ENCODE peak calls at places on chromosomes 4 and X, in six cellular contexts. One of them, this sample, is unnamed.

GRCh38 chrX:130172127-130172834 is 519 bp downstream of the RAB33A start:
- DNase-seq in GM12878: no peak
- DNase-seq in K562: no peak
- DNase-seq in H1: peak; percentile 47
- DNase-seq in NT2/D1: no peak
- DNase-seq in HepG2: no peak
- DNase-seq in this sample: no peak

GRCh38 chr4:74114234-74114633 is 15.2 kb upstream of the CXCL2 start:
- DNase-seq in GM12878: no peak
- DNase-seq in K562: no peak
- DNase-seq in H1: no peak
- DNase-seq in NT2/D1: no peak
- DNase-seq in HepG2: no peak
- DNase-seq in this sample: no peak

GRCh38 chr4:149796381-149796780 is 19.3 kb downstream of the IQCM start:
- DNase-seq in GM12878: no peak
- DNase-seq in K562: no peak
- DNase-seq in H1: no peak
- DNase-seq in NT2/D1: no peak
- DNase-seq in HepG2: no peak
- DNase-seq in this sample: no peak

GRCh38 chr4:99033956-99034355 is 38.4 kb downstream of the METAP1 start:
- DNase-seq in GM12878: no peak
- DNase-seq in K562: no peak
- DNase-seq in H1: no peak
- DNase-seq in NT2/D1: no peak
- DNase-seq in HepG2: no peak
- DNase-seq in this sample: no peak

GRCh38 chr4:2700031-2700430 is 56.1 kb downstream of the TNIP2 start:
- DNase-seq in GM12878: no peak
- DNase-seq in K562: no peak
- DNase-seq in H1: no peak
- DNase-seq in NT2/D1: no peak
- DNase-seq in HepG2: no peak
- DNase-seq in this sample: no peak

GRCh38 chr4:137420901-137421384 is 111.4 kb downstream of the PCDH18 start:
- DNase-seq in GM12878: no peak
- DNase-seq in K562: no peak
- DNase-seq in H1: no peak
- DNase-seq in NT2/D1: no peak
- DNase-seq in HepG2: no peak
- DNase-seq in this sample: no peak

GRCh38 chr4:7139167-7139979 is 53.0 kb upstream of the SORCS2 start:
- DNase-seq in GM12878: no peak
- DNase-seq in K562: no peak
- DNase-seq in H1: no peak
- DNase-seq in NT2/D1: no peak
- DNase-seq in HepG2: no peak
- DNase-seq in this sample: no peak

GRCh38 chrX:74325130-74326059 is 21.4 kb downstream of the ZCCHC13 start:
- DNase-seq in GM12878: no peak
- DNase-seq in K562: peak; percentile 18
- DNase-seq in H1: peak; percentile 57
- DNase-seq in NT2/D1: peak; percentile 92
- DNase-seq in HepG2: no peak
- DNase-seq in this sample: no peak

GRCh38 chr4:21848001-21848400 is 100.6 kb downstream of the KCNIP4 start:
- DNase-seq in GM12878: no peak
- DNase-seq in K562: no peak
- DNase-seq in H1: no peak
- DNase-seq in NT2/D1: no peak
- DNase-seq in HepG2: no peak
- DNase-seq in this sample: no peak

GRCh38 chr4:124464836-124465235 is 247.7 kb downstream of the ANKRD50 start:
- DNase-seq in GM12878: no peak
- DNase-seq in K562: no peak
- DNase-seq in H1: no peak
- DNase-seq in NT2/D1: no peak
- DNase-seq in HepG2: no peak
- DNase-seq in this sample: no peak

GRCh38 chr4:40827774-40828173 is 78.0 kb downstream of the NSUN7 start:
- DNase-seq in GM12878: no peak
- DNase-seq in K562: no peak
- DNase-seq in H1: no peak
- DNase-seq in NT2/D1: no peak
- DNase-seq in HepG2: no peak
- DNase-seq in this sample: no peak

GRCh38 chr4:76571274-76571673 is 136.2 kb downstream of the SHROOM3 start:
- DNase-seq in GM12878: no peak
- DNase-seq in K562: no peak
- DNase-seq in H1: no peak
- DNase-seq in NT2/D1: no peak
- DNase-seq in HepG2: peak; percentile 70
- DNase-seq in this sample: no peak

GRCh38 chr4:71338846-71339593 is at the start of gene SLC4A4:
- DNase-seq in GM12878: peak; percentile 70
- DNase-seq in K562: peak; percentile 9
- DNase-seq in H1: no peak
- DNase-seq in NT2/D1: no peak
- DNase-seq in HepG2: no peak
- DNase-seq in this sample: no peak

GRCh38 chr4:14221176-14221575 is 593.7 kb upstream of the BOD1L1 start:
- DNase-seq in GM12878: no peak
- DNase-seq in K562: no peak
- DNase-seq in H1: no peak
- DNase-seq in NT2/D1: no peak
- DNase-seq in HepG2: no peak
- DNase-seq in this sample: no peak

GRCh38 chrX:104195489-104196084 is 29.3 kb downstream of the FAM199X start:
- DNase-seq in GM12878: no peak
- DNase-seq in K562: peak; percentile 31
- DNase-seq in H1: no peak
- DNase-seq in NT2/D1: no peak
- DNase-seq in HepG2: peak; percentile 3
- DNase-seq in this sample: peak; percentile 1

GRCh38 chrX:76555816-76556215 is 128.3 kb downstream of the MAGEE1 start:
- DNase-seq in GM12878: no peak
- DNase-seq in K562: peak; percentile 54
- DNase-seq in H1: peak; percentile 52
- DNase-seq in NT2/D1: peak; percentile 70
- DNase-seq in HepG2: peak; percentile 41
- DNase-seq in this sample: peak; percentile 33

GRCh38 chrX:150062292-150063137 is 124.2 kb upstream of the EOLA2 start:
- DNase-seq in GM12878: no peak
- DNase-seq in K562: no peak
- DNase-seq in H1: no peak
- DNase-seq in NT2/D1: no peak
- DNase-seq in HepG2: no peak
- DNase-seq in this sample: no peak

GRCh38 chr4:26717332-26717731 is 133.4 kb downstream of the TBC1D19 start:
- DNase-seq in GM12878: no peak
- DNase-seq in K562: no peak
- DNase-seq in H1: no peak
- DNase-seq in NT2/D1: no peak
- DNase-seq in HepG2: no peak
- DNase-seq in this sample: peak; percentile 4

GRCh38 chr4:151417164-151417571 is 8.2 kb downstream of the FHIP1A start:
- DNase-seq in GM12878: no peak
- DNase-seq in K562: no peak
- DNase-seq in H1: no peak
- DNase-seq in NT2/D1: no peak
- DNase-seq in HepG2: peak; percentile 46
- DNase-seq in this sample: no peak

GRCh38 chrX:134171661-134172587 is 65.1 kb upstream of the CCDC160 start:
- DNase-seq in GM12878: no peak
- DNase-seq in K562: no peak
- DNase-seq in H1: no peak
- DNase-seq in NT2/D1: no peak
- DNase-seq in HepG2: no peak
- DNase-seq in this sample: no peak

DNA sequence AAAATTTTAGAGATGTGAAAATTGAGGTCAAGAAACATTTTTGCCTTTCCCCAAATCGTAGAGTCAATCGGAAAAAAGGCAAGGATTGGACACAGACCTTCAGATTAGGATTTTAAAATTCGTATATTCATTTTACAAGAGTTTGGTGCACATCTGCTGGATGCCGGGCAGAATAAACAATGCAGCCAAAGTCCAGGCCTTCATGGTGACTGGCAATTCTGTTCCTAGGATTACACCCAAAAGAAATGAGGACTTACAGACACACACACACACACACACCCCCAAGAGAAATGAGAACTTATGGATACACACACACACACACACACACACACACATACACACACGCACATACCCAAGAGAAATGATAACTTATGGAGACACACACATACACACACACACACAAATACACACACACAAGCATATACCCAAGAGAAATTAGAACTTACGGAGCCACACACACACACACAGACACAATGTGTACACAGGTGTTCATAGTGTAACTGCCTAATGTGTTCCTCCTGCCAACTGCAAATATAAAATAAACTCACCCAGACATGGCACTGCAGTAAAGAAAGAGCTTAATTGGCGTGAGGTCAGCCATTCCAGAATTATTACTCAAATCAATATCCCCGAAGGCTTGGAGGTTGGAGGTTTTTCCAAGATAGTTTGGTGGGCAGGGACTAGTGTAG is 165.7 kb upstream of the STS start:
- DNase-seq in GM12878: no peak
- DNase-seq in K562: no peak
- DNase-seq in H1: no peak
- DNase-seq in NT2/D1: no peak
- DNase-seq in HepG2: no peak
- DNase-seq in this sample: no peak
- H3K4me1 ChIP-seq in GM12878: no peaks in the 10 kb centered on the region
- H3K4me1 ChIP-seq in K562: no peaks in the 10 kb centered on the region
- H3K4me1 ChIP-seq in H1: no peaks in the 10 kb centered on the region
- H3K4me1 ChIP-seq in NT2/D1: no peaks in the 10 kb centered on the region
- H3K4me1 ChIP-seq in HepG2: peaks cover 11% of the 10 kb centered on the region
- H3K4me1 ChIP-seq in this sample: no peaks in the 10 kb centered on the region

GRCh38 chrX:6890862-6891261 is 256.6 kb upstream of the STS start:
- DNase-seq in GM12878: no peak
- DNase-seq in K562: no peak
- DNase-seq in H1: no peak
- DNase-seq in NT2/D1: no peak
- DNase-seq in HepG2: no peak
- DNase-seq in this sample: no peak

GRCh38 chrX:6891404-6891803 is 256.1 kb upstream of the STS start:
- DNase-seq in GM12878: no peak
- DNase-seq in K562: no peak
- DNase-seq in H1: no peak
- DNase-seq in NT2/D1: no peak
- DNase-seq in HepG2: no peak
- DNase-seq in this sample: no peak
- TF ChIP-seq ZNF274 in GM12878: no peak
- TF ChIP-seq ZNF274 in K562: no peak
- TF ChIP-seq ZNF274 in H1: no peak
- TF ChIP-seq ZNF274 in NT2/D1: no peak
- TF ChIP-seq ZNF274 in HepG2: no peak
- TF ChIP-seq ZNF274 in this sample: no peak

GRCh38 chr4:176790398-176790797 is 2.3 kb downstream of the VEGFC start:
- DNase-seq in GM12878: no peak
- DNase-seq in K562: no peak
- DNase-seq in H1: no peak
- DNase-seq in NT2/D1: no peak
- DNase-seq in HepG2: no peak
- DNase-seq in this sample: no peak
- H3K4me1 ChIP-seq in GM12878: no peaks in the 10 kb centered on the region
- H3K4me1 ChIP-seq in K562: no peaks in the 10 kb centered on the region
- H3K4me1 ChIP-seq in H1: peaks cover 2% of the 10 kb centered on the region
- H3K4me1 ChIP-seq in NT2/D1: no peaks in the 10 kb centered on the region
- H3K4me1 ChIP-seq in HepG2: peaks cover 6% of the 10 kb centered on the region
- H3K4me1 ChIP-seq in this sample: no peaks in the 10 kb centered on the region

DNA sequence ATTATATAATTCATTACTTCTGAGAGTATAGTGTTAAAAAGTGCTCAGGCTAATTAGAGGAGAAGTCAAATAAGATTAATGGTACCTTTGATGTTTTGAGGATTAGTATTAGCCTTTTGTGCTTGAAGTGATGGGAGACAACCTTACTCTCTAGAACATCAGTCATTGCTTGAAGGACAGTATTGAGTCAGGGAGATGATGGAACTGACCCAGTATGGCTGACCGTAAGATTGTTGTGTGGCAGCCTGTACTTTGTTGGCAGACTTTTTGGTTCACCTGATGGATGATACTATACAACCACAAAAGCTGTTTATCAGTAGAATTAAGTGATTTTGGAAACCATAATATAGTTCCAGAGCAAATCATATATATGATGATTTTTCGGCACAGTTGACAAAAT is 9.9 kb downstream of the OGT start:
- DNase-seq in GM12878: no peak
- DNase-seq in K562: no peak
- DNase-seq in H1: no peak
- DNase-seq in NT2/D1: no peak
- DNase-seq in HepG2: no peak
- DNase-seq in this sample: no peak
- TF ChIP-seq ZNF274 in GM12878: no peak
- TF ChIP-seq ZNF274 in K562: no peak
- TF ChIP-seq ZNF274 in H1: no peak
- TF ChIP-seq ZNF274 in NT2/D1: no peak
- TF ChIP-seq ZNF274 in HepG2: no peak
- TF ChIP-seq ZNF274 in this sample: no peak

GRCh38 chr4:89684536-89684935 is 152.4 kb downstream of the SNCA start:
- DNase-seq in GM12878: no peak
- DNase-seq in K562: no peak
- DNase-seq in H1: no peak
- DNase-seq in NT2/D1: no peak
- DNase-seq in HepG2: no peak
- DNase-seq in this sample: no peak
- H3K4me1 ChIP-seq in GM12878: no peaks in the 10 kb centered on the region
- H3K4me1 ChIP-seq in K562: no peaks in the 10 kb centered on the region
- H3K4me1 ChIP-seq in H1: peaks cover 3% of the 10 kb centered on the region
- H3K4me1 ChIP-seq in NT2/D1: no peaks in the 10 kb centered on the region
- H3K4me1 ChIP-seq in HepG2: peaks cover 36% of the 10 kb centered on the region
- H3K4me1 ChIP-seq in this sample: peaks cover 14% of the 10 kb centered on the region